ENCODE peak calls at places on chromosomes 12 and 14, in seven cellular contexts. N is A549, W is sigmoid colon, Q is H1, K is SK-N-SH, L is transverse colon, P is esophagus muscularis mucosa. C is an unnamed sample.
A peak's percentile ranks its signal among the peaks of the same experiment; 100 is the strongest.

GRCh38 chr14:94332587-94332986 is 9.5 kb upstream of the SERPINA6 start:
- DNase-seq in W (no peak), N (no peak), L (no peak), P (no peak), K (no peak), Q (no peak), C (no peak)

GRCh38 chr14:22313172-22313801 is 275.7 kb downstream of the DAD1 start:
- DNase-seq in P (no peak), N (no peak), L (no peak), W (no peak), Q (no peak), K (no peak), C (no peak)

GRCh38 chr14:61154606-61155005 is 126.5 kb downstream of the TMEM30B start:
- DNase-seq in N (no peak), W (no peak), L (no peak), K (no peak), Q (no peak), P (peak; percentile 19), C (no peak)

GRCh38 chr14:32080001-32080510 is 3.0 kb downstream of the ARHGAP5 start:
- DNase-seq in L (no peak), W (no peak), P (no peak), Q (no peak), K (no peak), N (no peak), C (no peak)

GRCh38 chr14:89125216-89125615 is 291.8 kb downstream of the FOXN3 start:
- DNase-seq in Q (no peak), N (no peak), K (no peak), P (no peak), W (no peak), L (no peak), C (no peak)

GRCh38 chr12:11730299-11731041 is 81.0 kb downstream of the ETV6 start:
- DNase-seq in N (no peak), P (no peak), K (no peak), L (peak; percentile 75), W (no peak), Q (no peak), C (no peak)

GRCh38 chr12:69779928-69780327 is 41.3 kb downstream of the RAB3IP start:
- DNase-seq in P (no peak), W (no peak), K (peak; percentile 28), Q (peak; percentile 54), N (peak; percentile 30), L (no peak), C (no peak)

GRCh38 chr12:130710001-130710732 is 5.9 kb downstream of the RIMBP2 start:
- DNase-seq in P (no peak), Q (no peak), L (no peak), W (no peak), K (no peak), N (no peak), C (no peak)

GRCh38 chr12:95147836-95148235 is 69.4 kb downstream of the FGD6 start:
- DNase-seq in P (no peak), K (no peak), L (no peak), Q (no peak), N (no peak), W (no peak), C (no peak)

GRCh38 chr12:95215925-95216324 is 1.3 kb downstream of the FGD6 start:
- DNase-seq in P (no peak), Q (no peak), K (no peak), W (no peak), L (no peak), N (peak; percentile 41), C (no peak)

GRCh38 chr12:98022961-98023360 is 492.4 kb upstream of the TMPO start:
- DNase-seq in K (no peak), Q (no peak), N (no peak), P (no peak), W (no peak), L (no peak), C (no peak)

GRCh38 chr14:58944226-58944769 is 244.2 kb upstream of the DAAM1 start:
- DNase-seq in Q (no peak), N (no peak), L (peak; percentile 59), W (no peak), K (no peak), P (no peak), C (no peak)

GRCh38 chr12:116066381-116067230 is 210.9 kb downstream of the MED13L start:
- DNase-seq in W (no peak), L (peak; percentile 55), K (peak; percentile 34), N (peak; percentile 34), P (no peak), Q (no peak), C (no peak)

GRCh38 chr14:22650960-22651521 is 6.9 kb upstream of the OR6J1 start:
- DNase-seq in K (no peak), N (no peak), W (no peak), L (no peak), P (no peak), Q (peak; percentile 7), C (no peak)

DNA sequence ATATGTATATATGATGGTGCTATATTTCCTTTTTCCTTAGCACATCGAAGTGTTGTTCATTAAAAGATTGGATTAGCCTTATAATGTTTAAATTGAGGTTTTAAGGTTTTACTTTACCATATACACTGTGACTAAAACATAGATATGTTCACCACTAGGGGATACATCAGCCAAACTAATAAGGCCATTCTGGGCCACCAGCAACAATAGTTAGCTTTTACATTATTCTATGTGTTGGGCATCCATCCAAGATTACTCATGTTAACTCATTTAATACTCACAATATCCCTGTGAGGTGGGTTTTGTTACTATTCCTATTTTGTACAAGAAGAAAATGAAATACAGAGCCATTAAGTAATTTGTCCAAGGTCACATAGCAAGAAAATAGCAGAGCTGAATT is 202.6 kb upstream of the AVPR1A start:
- DNase-seq in W (no peak), P (no peak), Q (no peak), N (no peak), K (no peak), L (no peak), C (no peak)
- TF ChIP-seq EP300 in W (no peak), P (no peak), Q (no peak), N (no peak), K (no peak), L (no peak), C (no peak)

GRCh38 chr12:104604070-104604994 is 147.6 kb downstream of the CHST11 start:
- DNase-seq in Q (peak; percentile 43), P (no peak), K (peak; percentile 32), N (peak; percentile 95), L (peak; percentile 47), W (peak; percentile 92), C (peak; percentile 72)
- TF ChIP-seq EP300 in Q (no peak), P (no peak), K (no peak), N (no peak), L (no peak), W (no peak), C (no peak)

DNA sequence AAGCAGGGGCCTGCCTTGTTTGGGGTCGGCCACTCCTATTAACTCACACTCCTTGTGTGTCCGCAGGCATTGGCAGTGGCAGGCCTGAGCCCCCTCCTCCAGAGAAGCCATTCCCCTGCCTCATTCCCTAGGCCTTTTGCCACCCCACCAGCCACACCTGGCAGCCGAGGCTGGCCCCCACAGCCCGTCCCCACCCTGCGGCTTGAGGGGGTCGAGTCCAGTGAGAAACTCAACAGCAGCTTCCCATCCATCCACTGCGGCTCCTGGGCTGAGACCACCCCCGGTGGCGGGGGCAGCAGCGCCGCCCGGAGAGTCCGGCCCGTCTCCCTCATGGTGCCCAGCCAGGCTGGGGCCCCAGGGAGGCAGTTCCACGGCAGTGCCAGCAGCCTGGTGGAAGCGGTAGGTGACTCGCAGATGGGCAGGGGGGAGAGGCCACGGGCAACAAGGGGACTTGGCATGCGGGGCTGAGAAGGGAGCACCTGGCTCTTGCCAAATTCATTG is 106.3 kb upstream of the FKBP4 start:
- DNase-seq in L (no peak), K (no peak), P (peak; percentile 81), N (no peak), W (no peak), Q (no peak), C (no peak)
- TF ChIP-seq EP300 in L (no peak), K (no peak), P (no peak), N (no peak), W (no peak), Q (no peak), C (no peak)

GRCh38 chr14:95872777-95873176 is 3.9 kb upstream of the TUNAR start:
- DNase-seq in L (no peak), W (no peak), P (no peak), Q (no peak), K (no peak), N (no peak), C (no peak)
- TF ChIP-seq EP300 in L (no peak), W (no peak), P (no peak), Q (no peak), K (no peak), N (no peak), C (no peak)

GRCh38 chr12:106123551-106123991 is 15.2 kb downstream of the NUAK1 start:
- DNase-seq in P (no peak), Q (no peak), L (peak; percentile 34), N (no peak), K (no peak), W (no peak), C (peak; percentile 44)
- TF ChIP-seq EP300 in P (peak; percentile 18), Q (no peak), L (no peak), N (no peak), K (no peak), W (no peak), C (no peak)

GRCh38 chr12:114976959-114977358 is 293.0 kb upstream of the TBX3 start:
- DNase-seq in K (no peak), Q (no peak), W (no peak), L (no peak), P (no peak), N (peak; percentile 66), C (no peak)
- TF ChIP-seq EP300 in K (peak; percentile 9), Q (no peak), W (no peak), L (no peak), P (no peak), N (peak; percentile 67), C (no peak)

DNA sequence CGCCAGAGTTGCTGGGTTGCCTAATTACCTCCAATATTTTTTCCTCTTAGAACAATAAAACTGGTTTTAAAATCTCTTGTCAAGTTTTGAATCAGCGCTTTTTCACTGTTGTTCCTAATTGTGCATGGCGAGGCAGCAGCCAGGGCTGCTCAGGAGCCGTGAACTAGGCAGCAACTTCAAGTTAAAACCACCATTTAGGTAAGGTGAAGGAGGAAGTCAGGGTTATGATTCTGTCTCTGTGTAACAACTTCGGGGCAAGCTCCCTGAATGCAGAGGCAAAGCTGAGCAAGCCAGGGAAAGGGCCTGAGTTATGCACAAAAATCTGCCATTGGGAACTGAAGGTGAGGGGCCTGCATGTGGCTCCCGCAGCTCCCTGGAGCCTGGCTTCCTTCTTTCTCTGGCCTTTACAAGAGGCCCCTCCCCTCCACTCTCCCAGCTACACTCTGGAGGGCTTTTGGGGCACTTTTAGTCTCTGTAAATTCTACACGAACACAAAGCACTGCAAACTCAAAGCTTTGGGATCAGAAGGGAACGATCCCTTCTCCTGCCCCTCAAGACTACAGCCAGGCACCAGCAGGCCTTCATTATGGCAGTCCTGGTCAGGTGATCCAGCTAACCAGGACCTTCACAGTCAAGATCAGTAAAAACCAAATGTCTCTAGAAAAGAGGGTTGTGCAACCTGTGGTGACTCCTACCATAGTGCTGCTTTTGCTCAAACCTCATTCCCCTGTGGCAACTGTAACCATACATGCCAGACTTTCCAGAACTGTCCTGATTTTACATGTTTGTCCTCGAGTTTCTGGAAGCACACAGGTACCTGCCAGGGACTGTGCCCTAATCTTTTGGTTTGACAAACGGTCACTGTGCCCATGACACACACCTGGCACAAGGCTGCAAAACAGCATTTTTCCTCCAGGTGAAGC is 67.3 kb upstream of the PTGR2 start:
- DNase-seq in W (peak; percentile 70), L (no peak), Q (no peak), P (no peak), N (no peak), K (no peak), C (no peak)
- TF ChIP-seq EP300 in W (no peak), L (peak; percentile 71), Q (no peak), P (no peak), N (no peak), K (no peak), C (no peak)